ENCODE peak calls at places on chromosomes 16 and 17, in ten cellular contexts. D is lung; V is K562; I is lower lobe of right lung; S is BJ; P is upper lobe of right lung; K is sigmoid colon; Z is tibial artery; J is naive thymus-derived CD4-positive, alpha-beta T cell; C is pancreas. W is an unnamed sample. For H3K27me3, the result is how much of the 10 kb centered on the place peaks cover.

GRCh38 chr17:50361561-50362480 is 11.2 kb downstream of the MRPL27 start:
- DNase-seq in D (peak), V (peak), I (peak), S (no peak), P (no peak), K (peak), Z (peak), J (peak), C (peak), W (peak)

GRCh38 chr17:61537264-61537771 is 53.7 kb downstream of the NACA2 start:
- DNase-seq in D (no peak), V (no peak), I (no peak), S (no peak), P (no peak), K (no peak), Z (no peak), J (no peak), C (no peak), W (no peak)

GRCh38 chr16:60142991-60143705 is 1409.0 kb upstream of the GOT2 start:
- DNase-seq in D (no peak), V (no peak), I (no peak), S (no peak), P (no peak), K (no peak), Z (no peak), J (no peak), C (no peak), W (no peak)

GRCh38 chr16:66512589-66513404 is 37.1 kb downstream of the TK2 start:
- DNase-seq in D (no peak), V (no peak), I (no peak), S (no peak), P (no peak), K (peak), Z (peak), J (no peak), C (no peak), W (peak)

GRCh38 chr17:20032636-20033035 is 23.5 kb downstream of the SPECC1 start:
- DNase-seq in D (no peak), V (no peak), I (no peak), S (no peak), P (no peak), K (no peak), Z (no peak), J (no peak), C (no peak), W (no peak)

GRCh38 chr16:55370762-55371482 is 46.9 kb downstream of the IRX6 start:
- DNase-seq in D (peak), V (peak), I (peak), S (no peak), P (peak), K (peak), Z (peak), J (no peak), C (peak), W (peak)

GRCh38 chr17:63086483-63087185 is 120.6 kb downstream of the TANC2 start:
- DNase-seq in D (no peak), V (no peak), I (no peak), S (no peak), P (no peak), K (no peak), Z (no peak), J (no peak), C (no peak), W (no peak)

GRCh38 chr17:67421869-67422273 is 44.8 kb downstream of the PITPNC1 start:
- DNase-seq in D (no peak), V (no peak), I (no peak), S (peak), P (no peak), K (no peak), Z (no peak), J (peak), C (peak), W (peak)

GRCh38 chr16:84650062-84650991 is 2.0 kb downstream of the KLHL36 start:
- DNase-seq in D (no peak), V (no peak), I (no peak), S (peak), P (no peak), K (no peak), Z (no peak), J (no peak), C (no peak), W (no peak)

GRCh38 chr17:63071797-63072196 is 105.8 kb downstream of the TANC2 start:
- DNase-seq in D (no peak), V (no peak), I (no peak), S (no peak), P (no peak), K (no peak), Z (no peak), J (no peak), C (no peak), W (no peak)

GRCh38 chr16:10181196-10182162 is 749 bp downstream of the GRIN2A start:
- DNase-seq in D (peak), V (peak), I (peak), S (no peak), P (peak), K (peak), Z (peak), J (no peak), C (peak), W (peak)

GRCh38 chr16:77434365-77435239 is at the start of gene ADAMTS18:
- DNase-seq in D (no peak), V (no peak), I (no peak), S (no peak), P (no peak), K (no peak), Z (no peak), J (no peak), C (no peak), W (no peak)

GRCh38 chr17:77269696-77270681 is 129.2 kb downstream of the SEC14L1 start:
- DNase-seq in D (no peak), V (no peak), I (no peak), S (no peak), P (no peak), K (no peak), Z (no peak), J (no peak), C (no peak), W (no peak)

GRCh38 chr16:51150894-51151320 is at the start of gene SALL1:
- DNase-seq in D (no peak), V (no peak), I (no peak), S (no peak), P (no peak), K (no peak), Z (no peak), J (no peak), C (no peak), W (no peak)

GRCh38 chr16:78317871-78318270 is 218.4 kb downstream of the WWOX start:
- DNase-seq in D (no peak), V (no peak), I (no peak), S (no peak), P (no peak), K (no peak), Z (no peak), J (no peak), C (no peak), W (no peak)

GRCh38 chr16:31476305-31477219 is 4.6 kb downstream of the TGFB1I1 start:
- DNase-seq in D (peak), V (peak), I (peak), S (no peak), P (peak), K (peak), Z (peak), J (peak), C (peak), W (no peak)

GRCh38 chr16:87956771-87957279 is 5.6 kb downstream of the BANP start:
- DNase-seq in D (no peak), V (peak), I (no peak), S (no peak), P (no peak), K (no peak), Z (no peak), J (no peak), C (no peak), W (no peak)

GRCh38 chr17:39080416-39081179 is 70.8 kb downstream of the PLXDC1 start:
- DNase-seq in D (no peak), V (no peak), I (no peak), S (peak), P (no peak), K (peak), Z (peak), J (no peak), C (no peak), W (peak)

GRCh38 chr17:17648762-17649161 is 32.5 kb upstream of the RAI1 start:
- DNase-seq in D (no peak), V (no peak), I (no peak), S (no peak), P (no peak), K (no peak), Z (no peak), J (no peak), C (no peak), W (peak)

GRCh38 chr17:7809086-7809790 is 24.8 kb upstream of the KDM6B start:
- DNase-seq in D (no peak), V (no peak), I (no peak), S (no peak), P (no peak), K (no peak), Z (no peak), J (no peak), C (no peak), W (no peak)

GRCh38 chr16:50372611-50373344 is 4.0 kb upstream of the BRD7 start:
- DNase-seq in D (no peak), V (no peak), I (no peak), S (no peak), P (no peak), K (peak), Z (peak), J (no peak), C (peak), W (peak)

DNA sequence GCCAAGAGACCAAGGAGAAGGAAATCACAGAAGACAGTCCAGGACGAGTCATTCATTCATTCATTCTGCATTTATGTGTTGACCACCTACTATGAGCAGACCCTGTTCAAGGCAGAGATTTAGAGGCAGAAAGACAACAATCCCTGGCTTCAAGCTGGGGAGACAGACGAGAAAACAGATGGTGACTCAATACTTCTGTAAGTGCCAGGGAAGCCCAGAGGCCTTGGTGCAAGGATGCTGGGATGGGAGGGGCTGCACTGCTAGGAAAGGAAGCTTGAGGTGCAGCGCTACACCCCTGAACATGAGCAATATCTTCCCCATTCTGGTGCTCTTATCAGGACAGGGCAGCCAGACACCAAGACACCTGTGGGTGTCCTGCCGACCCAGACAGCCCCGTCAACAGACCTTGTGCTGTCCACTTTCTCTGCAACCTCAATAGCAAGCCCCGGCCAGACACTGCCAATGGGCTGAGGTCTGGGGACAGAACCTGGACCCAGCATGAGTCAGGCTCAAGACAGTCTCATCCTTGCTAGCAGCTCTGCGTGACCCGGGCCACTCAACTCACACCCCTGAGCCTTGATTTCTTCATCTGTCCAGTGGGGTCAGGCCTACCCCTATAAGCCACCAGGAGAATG is 163.5 kb downstream of the COPRS start:
- DNase-seq in D (no peak), V (no peak), I (no peak), S (no peak), P (no peak), K (no peak), Z (no peak), J (no peak), C (no peak), W (peak)
- H3K27me3 ChIP-seq in D (under half), V (under half), I (under half), S (under half), P (under half), K (under half), Z (under half), J (under half), C (under half), W (under half)

DNA sequence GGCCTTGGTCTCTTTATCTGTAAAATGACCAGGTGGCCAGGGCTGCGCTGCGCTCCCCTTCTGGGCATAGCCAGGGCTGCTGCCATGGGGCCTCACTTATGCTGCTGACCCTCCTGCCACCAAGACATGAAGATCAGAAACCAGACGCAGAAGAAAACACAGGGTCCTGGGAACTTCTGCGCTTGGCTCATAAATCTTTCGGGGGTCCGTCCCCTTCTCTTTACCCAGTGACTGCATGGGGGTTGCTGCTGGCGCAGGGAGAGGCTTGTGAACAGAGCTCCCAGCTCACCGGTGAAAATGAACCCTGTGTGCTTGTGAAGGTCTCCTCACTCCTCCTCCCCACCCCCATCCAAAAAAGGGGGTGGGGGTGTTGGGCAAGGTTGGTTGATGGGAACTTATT is 5.7 kb upstream of the FOXL1 start:
- DNase-seq in D (no peak), V (no peak), I (no peak), S (no peak), P (no peak), K (no peak), Z (no peak), J (no peak), C (no peak), W (no peak)
- H3K27me3 ChIP-seq in D (under half), V (half or more), I (half or more), S (under half), P (half or more), K (under half), Z (under half), J (under half), C (under half), W (under half)

GRCh38 chr17:6465206-6466003 is 21.1 kb downstream of the PIMREG start:
- DNase-seq in D (no peak), V (no peak), I (peak), S (no peak), P (no peak), K (no peak), Z (no peak), J (no peak), C (no peak), W (no peak)
- H3K27me3 ChIP-seq in D (under half), V (under half), I (under half), S (under half), P (under half), K (under half), Z (under half), J (under half), C (under half), W (under half)

GRCh38 chr17:10120749-10121148 is 77.7 kb downstream of the GAS7 start:
- DNase-seq in D (no peak), V (no peak), I (no peak), S (no peak), P (peak), K (peak), Z (no peak), J (no peak), C (no peak), W (no peak)

GRCh38 chr17:10121971-10122707 is 76.3 kb downstream of the GAS7 start:
- DNase-seq in D (no peak), V (no peak), I (no peak), S (no peak), P (peak), K (peak), Z (peak), J (no peak), C (no peak), W (peak)

GRCh38 chr17:10125761-10126553 is 72.4 kb downstream of the GAS7 start:
- DNase-seq in D (no peak), V (no peak), I (no peak), S (no peak), P (peak), K (no peak), Z (no peak), J (no peak), C (no peak), W (no peak)

GRCh38 chr17:10120113-10120485 is 78.3 kb downstream of the GAS7 start:
- DNase-seq in D (no peak), V (no peak), I (no peak), S (no peak), P (peak), K (no peak), Z (no peak), J (no peak), C (no peak), W (no peak)

GRCh38 chr17:10123093-10123492 is 75.3 kb downstream of the GAS7 start:
- DNase-seq in D (no peak), V (no peak), I (no peak), S (no peak), P (no peak), K (no peak), Z (no peak), J (no peak), C (no peak), W (no peak)
- H3K27me3 ChIP-seq in D (under half), V (under half), I (under half), S (under half), P (under half), K (under half), Z (under half), J (under half), C (under half), W (under half)

GRCh38 chr17:37750768-37751466 is 6.1 kb upstream of the HNF1B start:
- DNase-seq in D (no peak), V (no peak), I (no peak), S (no peak), P (no peak), K (no peak), Z (no peak), J (no peak), C (no peak), W (no peak)
- H3K27me3 ChIP-seq in D (under half), V (half or more), I (under half), S (under half), P (under half), K (under half), Z (under half), J (under half), C (under half), W (under half)

DNA sequence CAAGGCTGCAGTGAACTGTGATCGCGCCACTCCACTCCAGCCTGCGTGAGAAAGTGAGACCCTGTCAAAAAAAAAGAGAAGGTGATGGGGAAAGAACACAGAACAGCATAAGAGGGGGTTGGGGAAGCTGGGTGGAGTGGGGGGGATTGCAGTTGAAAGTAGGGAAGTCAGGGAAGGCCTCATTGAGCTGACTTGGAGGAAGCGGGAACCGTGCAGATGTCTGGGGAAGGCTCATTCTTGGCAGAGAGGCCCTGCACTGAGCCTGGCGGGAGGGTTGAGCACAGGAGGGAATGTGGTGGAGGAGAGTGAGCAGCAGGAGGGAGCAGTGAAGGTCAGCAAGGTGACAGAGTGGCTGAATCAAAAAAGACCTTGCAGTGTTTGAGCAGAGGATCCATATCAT is 26.9 kb downstream of the IL4R start:
- DNase-seq in D (no peak), V (no peak), I (no peak), S (no peak), P (no peak), K (no peak), Z (no peak), J (no peak), C (no peak), W (no peak)
- H3K27me3 ChIP-seq in D (under half), V (under half), I (under half), S (under half), P (under half), K (under half), Z (under half), J (under half), C (under half), W (under half)